ENCODE peak calls at places on chromosomes 1 and 21, in five cellular contexts. L is neuronal stem cell, R is mesenchymal stem cell, F is trophoblast cell, Y is H1. O is an unnamed sample.
A peak's percentile ranks its signal among the peaks of the same experiment; 100 is the strongest.

GRCh38 chr1:74652711-74653131 is 20.9 kb downstream of the ERICH3 start:
- DNase-seq in L (no peak), R (peak; percentile 84), F (no peak), Y (no peak), O (no peak)

GRCh38 chr1:196387766-196388165 is 220.5 kb downstream of the KCNT2 start:
- DNase-seq in R (no peak), L (no peak), Y (no peak), F (no peak), O (no peak)

GRCh38 chr1:31152181-31152768 is 86.8 kb upstream of the PUM1 start:
- DNase-seq in R (peak; percentile 93), F (peak; percentile 87), Y (no peak), L (no peak), O (no peak)

GRCh38 chr21:42144221-42144620 is 73.1 kb downstream of the UMODL1 start:
- DNase-seq in R (no peak), F (no peak), Y (no peak), L (no peak), O (no peak)

GRCh38 chr1:27525296-27526271 is 35.6 kb upstream of the WASF2 start:
- DNase-seq in L (no peak), F (peak; percentile 6), R (peak; percentile 91), Y (peak; percentile 81), O (peak; percentile 83)

GRCh38 chr1:1542766-1543705 is 2.6 kb upstream of the TMEM240 start:
- DNase-seq in Y (no peak), L (no peak), R (no peak), F (no peak), O (no peak)

GRCh38 chr1:45974541-45975269 is 157.7 kb downstream of the PIK3R3 start:
- DNase-seq in R (no peak), F (no peak), Y (no peak), L (no peak), O (no peak)

GRCh38 chr21:33434770-33435360 is 31.7 kb downstream of the IFNGR2 start:
- DNase-seq in F (no peak), L (no peak), R (peak; percentile 93), Y (no peak), O (no peak)

GRCh38 chr1:230832466-230832865 is 35.9 kb downstream of the C1orf198 start:
- DNase-seq in L (no peak), R (no peak), F (no peak), Y (no peak), O (no peak)

GRCh38 chr1:243230914-243231313 is 24.2 kb downstream of the CEP170 start:
- DNase-seq in Y (no peak), L (no peak), R (peak; percentile 55), F (no peak), O (no peak)

GRCh38 chr1:201874672-201875071 is 14.0 kb upstream of the SHISA4 start:
- DNase-seq in R (no peak), F (no peak), Y (no peak), L (no peak), O (no peak)

GRCh38 chr1:167791281-167792209 is 69.8 kb downstream of the MPZL1 start:
- DNase-seq in L (no peak), R (peak; percentile 91), F (peak; percentile 15), Y (no peak), O (no peak)

GRCh38 chr1:185441608-185442007 is 124.6 kb upstream of the IVNS1ABP start:
- DNase-seq in Y (no peak), R (peak; percentile 67), F (peak; percentile 79), L (no peak), O (no peak)

GRCh38 chr21:34669149-34669879 is 520 bp downstream of the CLIC6 start:
- DNase-seq in R (no peak), F (no peak), Y (peak; percentile 81), L (peak; percentile 18), O (no peak)

GRCh38 chr1:197902131-197902453 is 338 bp upstream of the C1orf53 start:
- DNase-seq in L (no peak), Y (no peak), F (no peak), R (no peak), O (no peak)

GRCh38 chr1:119655160-119655559 is 7.1 kb upstream of the ZNF697 start:
- DNase-seq in L (no peak), F (no peak), R (peak; percentile 30), Y (no peak), O (no peak)

GRCh38 chr1:71047635-71048607 is at the start of gene PTGER3:
- DNase-seq in F (peak; percentile 71), R (peak; percentile 23), L (peak; percentile 55), Y (peak; percentile 82), O (peak; percentile 75)

GRCh38 chr1:16181887-16182719 is 26.2 kb upstream of the EPHA2 start:
- DNase-seq in F (peak; percentile 55), R (peak; percentile 95), Y (peak; percentile 82), L (no peak), O (peak; percentile 93)

GRCh38 chr1:53123462-53124129 is 18.8 kb downstream of the SLC1A7 start:
- DNase-seq in R (no peak), L (no peak), F (no peak), Y (no peak), O (no peak)

GRCh38 chr1:183543619-183544204 is 46.5 kb downstream of the NCF2 start:
- DNase-seq in Y (no peak), F (peak; percentile 27), R (peak; percentile 76), L (no peak), O (no peak)

GRCh38 chr1:187027259-187027658 is 198.5 kb downstream of the PLA2G4A start:
- DNase-seq in R (no peak), Y (no peak), F (no peak), L (no peak), O (no peak)

GRCh38 chr1:4602536-4603316 is 51.7 kb upstream of the AJAP1 start:
- DNase-seq in Y (no peak), R (no peak), F (no peak), L (no peak), O (no peak)

DNA sequence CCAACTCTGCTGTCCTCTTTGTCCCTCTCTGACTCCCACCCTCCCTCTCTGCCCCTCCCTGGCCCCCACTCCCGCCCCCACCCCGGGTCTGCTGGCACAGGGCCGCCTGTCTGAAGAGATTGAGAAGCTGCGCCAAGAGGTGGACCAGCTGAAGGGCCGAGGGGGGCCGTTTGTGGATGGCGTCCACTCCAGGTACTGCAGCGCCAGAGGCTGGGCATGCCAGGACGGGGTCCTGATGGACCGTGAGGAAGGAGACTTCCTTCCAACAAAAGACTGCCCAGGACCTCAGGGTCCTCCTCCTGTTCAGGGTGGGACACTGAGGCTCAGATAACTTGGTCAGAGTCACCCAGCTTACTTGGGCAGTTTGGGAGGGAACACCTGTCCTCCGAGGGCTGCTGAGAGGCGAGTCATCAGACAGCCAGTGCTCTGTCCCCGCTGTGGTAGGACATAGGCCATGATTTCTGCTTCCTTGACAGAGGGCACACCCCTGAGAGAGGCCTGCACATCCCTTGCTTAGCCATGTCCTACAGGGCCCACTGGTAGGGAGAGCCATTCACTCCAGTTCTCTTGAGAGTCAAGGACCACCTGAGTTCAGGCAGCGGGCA is 23.4 kb downstream of the PPFIA4 start:
- DNase-seq in F (no peak), L (no peak), Y (no peak), R (no peak), O (no peak)
- H2BK12ac ChIP-seq in F (no peak overlapping the region), L (no peak overlapping the region), Y (no peak overlapping the region), R (no peak overlapping the region), O (no peak overlapping the region)

GRCh38 chr1:99266731-99267130 is 2.4 kb downstream of the PLPPR4 start:
- DNase-seq in F (no peak), Y (no peak), L (no peak), R (peak; percentile 85), O (no peak)

GRCh38 chr1:99265124-99265523 is 832 bp downstream of the PLPPR4 start:
- DNase-seq in R (no peak), L (no peak), Y (no peak), F (no peak), O (no peak)

GRCh38 chr1:99269321-99269720 is 5.0 kb downstream of the PLPPR4 start:
- DNase-seq in Y (no peak), F (no peak), L (no peak), R (no peak), O (no peak)

GRCh38 chr1:99268021-99268420 is 3.7 kb downstream of the PLPPR4 start:
- DNase-seq in L (no peak), Y (no peak), R (no peak), F (no peak), O (no peak)

GRCh38 chr1:99264201-99265021 is at the start of gene PLPPR4:
- DNase-seq in Y (peak; percentile 85), F (no peak), R (peak; percentile 56), L (peak; percentile 53), O (peak; percentile 81)
- H2BK12ac ChIP-seq in Y (no peak within 1 kb of the TSS), F (no peak within 1 kb of the TSS), R (peak within 1 kb of the TSS; percentile 29), L (no peak within 1 kb of the TSS), O (no peak within 1 kb of the TSS)

DNA sequence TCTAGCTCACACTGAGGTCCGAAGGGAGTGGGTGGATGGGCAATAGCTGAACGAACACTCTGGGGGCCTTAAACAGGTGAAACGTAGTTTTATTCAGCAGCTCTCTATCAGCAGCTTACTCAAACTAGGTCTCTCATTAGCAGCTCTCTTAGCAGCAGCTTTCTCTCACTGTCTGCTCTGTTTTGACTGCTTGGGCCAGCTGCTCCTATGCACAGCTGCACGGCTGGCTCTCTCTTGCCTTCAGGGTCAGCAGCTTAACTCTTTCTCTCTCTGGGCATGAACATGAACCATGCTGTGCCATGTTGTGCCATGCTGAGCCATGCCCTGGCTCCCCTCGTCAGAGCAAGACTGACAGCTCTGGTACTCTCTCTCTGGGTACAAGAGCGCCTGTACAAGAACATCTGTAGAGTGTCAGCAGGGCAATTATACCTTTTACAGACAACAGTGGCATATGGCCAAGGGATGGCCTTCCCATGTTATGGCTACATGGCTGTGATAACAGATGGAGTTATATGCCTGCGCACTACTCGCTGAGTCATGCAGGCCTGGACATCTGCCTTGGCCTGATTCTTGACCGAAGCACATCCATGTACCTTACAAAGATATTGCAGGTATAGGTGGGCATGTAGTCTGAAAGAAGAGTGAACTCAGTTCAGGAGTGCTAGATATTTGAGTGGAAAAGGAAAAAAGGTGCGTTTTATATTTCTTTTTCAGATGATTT is 152.4 kb downstream of the LEPR start:
- DNase-seq in F (no peak), L (no peak), R (no peak), Y (no peak), O (no peak)
- H2BK12ac ChIP-seq in F (no peak overlapping the region), L (no peak overlapping the region), R (no peak overlapping the region), Y (no peak overlapping the region), O (no peak overlapping the region)

GRCh38 chr1:203934027-203934426 is 72.6 kb downstream of the SNRPE start:
- DNase-seq in F (no peak), L (no peak), R (peak; percentile 20), Y (no peak), O (no peak)

GRCh38 chr1:203934651-203935050 is 73.3 kb downstream of the SNRPE start:
- DNase-seq in F (no peak), Y (no peak), L (no peak), R (no peak), O (no peak)

GRCh38 chr1:203932559-203932958 is 71.2 kb downstream of the SNRPE start:
- DNase-seq in Y (no peak), L (no peak), F (no peak), R (no peak), O (no peak)

GRCh38 chr1:203935286-203935685 is 73.9 kb downstream of the SNRPE start:
- DNase-seq in R (no peak), Y (no peak), L (no peak), F (no peak), O (no peak)

DNA sequence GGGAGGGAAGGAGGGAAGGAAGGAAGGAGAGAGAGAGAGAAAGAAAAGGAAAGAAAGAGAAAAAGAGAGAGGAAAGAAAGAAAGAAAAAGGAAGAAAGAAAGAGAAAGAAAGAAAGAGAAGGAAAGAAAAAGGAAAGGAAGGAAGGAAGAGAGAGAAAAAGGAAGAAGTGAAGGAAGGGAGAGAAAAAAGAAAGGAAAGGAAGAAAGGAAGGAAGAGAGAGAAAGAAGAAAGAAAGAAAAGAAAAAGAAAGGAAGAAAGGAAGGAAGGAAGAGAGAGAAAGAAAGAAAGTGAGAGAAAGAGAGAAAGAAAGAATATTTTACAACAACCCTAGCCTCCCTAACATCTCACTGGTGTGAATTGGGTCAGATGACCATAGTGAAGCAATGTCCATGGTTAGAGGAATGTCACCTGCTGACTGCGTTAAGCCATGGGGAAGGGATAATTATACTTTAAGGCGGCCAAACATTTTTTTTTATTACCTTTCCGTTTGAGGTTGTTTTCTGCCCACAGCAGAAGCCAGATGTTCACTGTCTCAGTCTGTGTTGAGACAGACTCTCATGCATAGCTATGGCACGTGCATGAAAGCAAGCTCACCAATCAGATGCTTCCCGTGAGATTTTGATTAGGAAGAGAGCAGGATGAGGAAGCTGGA is 76.4 kb downstream of the SNRPE start:
- DNase-seq in F (no peak), R (no peak), L (no peak), Y (no peak), O (no peak)
- H2BK12ac ChIP-seq in F (no peak overlapping the region), R (no peak overlapping the region), L (no peak overlapping the region), Y (no peak overlapping the region), O (no peak overlapping the region)